ENCODE peak calls at places on chromosomes 1 and 21, in ten cellular contexts. E is astrocyte of the cerebellum; O is psoas muscle; B is Calu3; Q is HFF-Myc; T is CD4-positive, alpha-beta T cell; M is BE2C; J is right atrium auricular region; A is dorsolateral prefrontal cortex; L is pancreas. H is an unnamed sample.

GRCh38 chr21:25350056-25350455 is 257.2 kb downstream of the MRPL39 start:
- DNase-seq in E (peak), O (no peak), B (no peak), Q (no peak), T (no peak), M (peak), J (no peak), A (no peak), L (no peak), H (no peak)

GRCh38 chr21:42868196-42868595 is 11.1 kb downstream of the WDR4 start:
- DNase-seq in E (no peak), O (no peak), B (no peak), Q (no peak), T (no peak), M (no peak), J (no peak), A (no peak), L (no peak), H (no peak)

GRCh38 chr1:24126023-24126671 is 14.2 kb upstream of the MYOM3 start:
- DNase-seq in E (no peak), O (no peak), B (no peak), Q (no peak), T (no peak), M (no peak), J (no peak), A (no peak), L (no peak), H (no peak)

GRCh38 chr1:246631426-246631825 is 65.2 kb downstream of the CNST start:
- DNase-seq in E (no peak), O (no peak), B (no peak), Q (no peak), T (no peak), M (no peak), J (no peak), A (no peak), L (no peak), H (peak)

GRCh38 chr1:43565600-43566360 is 35.1 kb downstream of the PTPRF start:
- DNase-seq in E (no peak), O (peak), B (no peak), Q (no peak), T (peak), M (peak), J (no peak), A (peak), L (peak), H (no peak)

GRCh38 chr1:183148599-183148998 is 37.5 kb upstream of the LAMC2 start:
- DNase-seq in E (peak), O (no peak), B (no peak), Q (no peak), T (no peak), M (no peak), J (no peak), A (no peak), L (no peak), H (no peak)

GRCh38 chr1:157103283-157103682 is 3.7 kb upstream of the ETV3L start:
- DNase-seq in E (no peak), O (no peak), B (no peak), Q (no peak), T (no peak), M (no peak), J (no peak), A (no peak), L (no peak), H (no peak)

GRCh38 chr1:4678318-4678717 is 23.9 kb downstream of the AJAP1 start:
- DNase-seq in E (no peak), O (no peak), B (no peak), Q (no peak), T (no peak), M (no peak), J (no peak), A (no peak), L (no peak), H (no peak)

GRCh38 chr1:20076223-20076622 is 6.2 kb downstream of the PLA2G5 start:
- DNase-seq in E (no peak), O (no peak), B (no peak), Q (no peak), T (no peak), M (no peak), J (no peak), A (no peak), L (no peak), H (no peak)

GRCh38 chr1:228289239-228289849 is 81.5 kb downstream of the OBSCN start:
- DNase-seq in E (no peak), O (no peak), B (no peak), Q (no peak), T (no peak), M (peak), J (no peak), A (no peak), L (no peak), H (no peak)

GRCh38 chr1:7366955-7367665 is 404.0 kb upstream of the VAMP3 start:
- DNase-seq in E (no peak), O (no peak), B (no peak), Q (no peak), T (no peak), M (no peak), J (no peak), A (no peak), L (no peak), H (no peak)

GRCh38 chr1:109266965-109267364 is 16.0 kb downstream of the PSRC1 start:
- DNase-seq in E (peak), O (no peak), B (no peak), Q (no peak), T (no peak), M (no peak), J (no peak), A (no peak), L (no peak), H (no peak)

GRCh38 chr1:165624441-165624840 is 6.6 kb upstream of the MGST3 start:
- DNase-seq in E (no peak), O (no peak), B (no peak), Q (no peak), T (no peak), M (no peak), J (no peak), A (no peak), L (no peak), H (no peak)

GRCh38 chr1:63799324-63799723 is 25.5 kb downstream of the ROR1 start:
- DNase-seq in E (no peak), O (no peak), B (no peak), Q (peak), T (no peak), M (no peak), J (no peak), A (no peak), L (no peak), H (no peak)

GRCh38 chr1:163188947-163189346 is 13.8 kb downstream of the RGS5 start:
- DNase-seq in E (no peak), O (no peak), B (no peak), Q (no peak), T (no peak), M (peak), J (no peak), A (no peak), L (no peak), H (no peak)

GRCh38 chr1:30777906-30778155 is 20.3 kb upstream of the LAPTM5 start:
- DNase-seq in E (no peak), O (no peak), B (peak), Q (no peak), T (no peak), M (no peak), J (no peak), A (no peak), L (no peak), H (no peak)

GRCh38 chr21:42596657-42597056 is 56.8 kb upstream of the PDE9A start:
- DNase-seq in E (no peak), O (no peak), B (no peak), Q (no peak), T (no peak), M (no peak), J (no peak), A (no peak), L (no peak), H (no peak)

GRCh38 chr1:21902378-21903012 is 34.6 kb downstream of the HSPG2 start:
- DNase-seq in E (no peak), O (no peak), B (no peak), Q (no peak), T (no peak), M (no peak), J (no peak), A (no peak), L (no peak), H (no peak)

GRCh38 chr1:53615101-53615500 is 123.9 kb downstream of the GLIS1 start:
- DNase-seq in E (no peak), O (no peak), B (no peak), Q (no peak), T (no peak), M (no peak), J (no peak), A (peak), L (no peak), H (no peak)

GRCh38 chr1:187481581-187482148 is 652.9 kb downstream of the PLA2G4A start:
- DNase-seq in E (no peak), O (no peak), B (no peak), Q (no peak), T (no peak), M (peak), J (no peak), A (no peak), L (no peak), H (no peak)

GRCh38 chr1:155070721-155071556 is 7.4 kb downstream of the EFNA4 start:
- DNase-seq in E (no peak), O (peak), B (peak), Q (no peak), T (peak), M (peak), J (peak), A (peak), L (peak), H (no peak)
- TF ChIP-seq CTCF in E (peak), O (peak), B (peak), Q (peak), T (peak), M (peak), J (peak), A (no peak), L (peak), H (peak)

GRCh38 chr1:11262171-11263049 is at the start of gene MTOR:
- DNase-seq in E (peak), O (peak), B (peak), Q (peak), T (peak), M (peak), J (peak), A (peak), L (peak), H (peak)
- TF ChIP-seq CTCF in E (peak), O (peak), B (no peak), Q (no peak), T (no peak), M (no peak), J (no peak), A (peak), L (no peak), H (no peak)

DNA sequence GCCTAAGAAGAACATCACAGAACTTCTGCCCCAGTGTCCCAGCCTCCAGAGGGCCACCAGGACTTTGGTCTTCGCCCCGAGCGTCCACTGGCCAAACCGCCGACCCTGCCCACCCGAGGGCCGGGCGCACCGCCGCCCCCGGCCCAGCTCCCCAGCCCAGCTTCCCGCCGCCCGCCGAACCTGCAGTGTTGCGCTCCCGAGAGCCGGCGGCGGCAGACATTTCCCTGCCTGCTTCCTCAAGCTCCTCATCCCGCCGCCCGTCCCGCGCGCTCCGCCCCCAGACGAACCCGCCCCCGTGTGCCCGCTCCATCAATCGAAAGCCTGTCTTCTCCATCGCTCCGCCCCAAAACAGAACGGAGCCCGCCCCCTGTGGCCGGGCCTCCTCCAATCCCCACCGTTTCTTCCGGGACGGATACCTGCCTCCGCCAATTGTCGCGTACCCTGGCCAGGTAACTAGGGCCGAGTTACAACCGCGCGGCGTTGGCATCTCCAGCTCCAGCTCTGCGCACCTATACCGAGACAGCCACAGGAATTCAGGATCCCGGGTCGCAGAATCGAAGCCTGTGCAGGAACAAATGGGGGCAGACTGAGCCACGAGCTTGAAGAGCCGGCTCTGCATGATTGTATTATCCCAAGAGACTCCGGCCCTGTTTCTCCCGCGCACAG is 15.2 kb downstream of the INPP5B start:
- DNase-seq in E (peak), O (peak), B (peak), Q (peak), T (peak), M (peak), J (peak), A (peak), L (peak), H (peak)
- TF ChIP-seq CTCF in E (no peak), O (no peak), B (no peak), Q (no peak), T (no peak), M (no peak), J (peak), A (peak), L (no peak), H (no peak)

GRCh38 chr1:5701642-5702041 is 290.6 kb downstream of the NPHP4 start:
- DNase-seq in E (no peak), O (no peak), B (no peak), Q (no peak), T (no peak), M (no peak), J (no peak), A (no peak), L (no peak), H (no peak)
- TF ChIP-seq CTCF in E (no peak), O (no peak), B (no peak), Q (no peak), T (no peak), M (no peak), J (no peak), A (no peak), L (no peak), H (no peak)

GRCh38 chr1:14804626-14805025 is 206.1 kb downstream of the KAZN start:
- DNase-seq in E (no peak), O (no peak), B (peak), Q (no peak), T (no peak), M (no peak), J (no peak), A (no peak), L (no peak), H (no peak)
- TF ChIP-seq CTCF in E (peak), O (no peak), B (no peak), Q (peak), T (no peak), M (no peak), J (no peak), A (no peak), L (no peak), H (peak)

GRCh38 chr1:15242766-15243165 is 4.3 kb upstream of the FHAD1 start:
- DNase-seq in E (no peak), O (no peak), B (no peak), Q (no peak), T (no peak), M (no peak), J (peak), A (no peak), L (no peak), H (no peak)
- TF ChIP-seq CTCF in E (no peak), O (no peak), B (no peak), Q (no peak), T (no peak), M (no peak), J (no peak), A (no peak), L (no peak), H (no peak)

H was measured in AG09319.